ENCODE peak calls at places on chromosomes 4 and X, in seven cellular contexts. U is PC-3, F is suprapubic skin, H is H1, M is neural progenitor cell, K is A673, A is breast epithelium. I is an unnamed sample.

GRCh38 chrX:155679715-155680114 is 67.0 kb upstream of the TMLHE start:
- DNase-seq in H (no peak), K (no peak), A (no peak), F (no peak), U (no peak), M (no peak), I (no peak)

GRCh38 chr4:145179201-145179860 is 1.1 kb downstream of the OTUD4 start:
- DNase-seq in U (peak; percentile 65), A (peak; percentile 57), H (no peak), F (peak; percentile 75), K (peak; percentile 61), M (peak; percentile 66), I (peak; percentile 79)

GRCh38 chr4:77710684-77711083 is 105.1 kb downstream of the CXCL13 start:
- DNase-seq in A (no peak), M (no peak), U (no peak), K (no peak), F (no peak), H (no peak), I (no peak)

GRCh38 chrX:53383376-53384087 is 38.9 kb downstream of the SMC1A start:
- DNase-seq in M (no peak), H (no peak), A (no peak), F (no peak), K (no peak), U (no peak), I (no peak)

GRCh38 chr4:1249148-1249730 is 309 bp upstream of the CTBP1 start:
- DNase-seq in H (no peak), U (peak; percentile 78), M (peak; percentile 97), A (peak; percentile 76), F (peak; percentile 84), K (peak; percentile 95), I (peak; percentile 83)

GRCh38 chrX:12899506-12899905 is 6.9 kb upstream of the TLR8 start:
- DNase-seq in A (no peak), H (no peak), K (no peak), M (no peak), U (no peak), F (no peak), I (no peak)

GRCh38 chrX:47321386-47321785 is 49.0 kb upstream of the ZNF157 start:
- DNase-seq in F (peak; percentile 64), K (no peak), M (peak; percentile 92), U (no peak), H (peak; percentile 78), A (peak; percentile 30), I (no peak)

GRCh38 chrX:1248381-1249061 is 20.1 kb upstream of the CSF2RA start:
- DNase-seq in H (no peak), M (peak; percentile 97), K (peak; percentile 66), F (no peak), A (no peak), U (no peak), I (no peak)

GRCh38 chr4:36997727-36998126 is 246.8 kb upstream of the NWD2 start:
- DNase-seq in M (no peak), U (peak; percentile 44), K (no peak), A (no peak), H (no peak), F (no peak), I (no peak)

GRCh38 chrX:3950373-3950772 is 236.9 kb upstream of the PRKX start:
- DNase-seq in F (no peak), K (no peak), U (no peak), A (no peak), M (no peak), H (no peak), I (no peak)

GRCh38 chr4:74635074-74635473 is 159.2 kb downstream of the BTC start:
- DNase-seq in H (no peak), U (no peak), K (no peak), F (no peak), A (no peak), M (no peak), I (no peak)

GRCh38 chr4:168674077-168674747 is 177.4 kb downstream of the PALLD start:
- DNase-seq in M (no peak), F (no peak), U (no peak), H (no peak), A (no peak), K (no peak), I (no peak)

GRCh38 chrX:18424482-18425198 is 768 bp upstream of the CDKL5 start:
- DNase-seq in K (peak; percentile 51), U (peak; percentile 39), H (no peak), F (no peak), A (no peak), M (peak; percentile 69), I (peak; percentile 68)

GRCh38 chr4:14110407-14110806 is 482.9 kb upstream of the BOD1L1 start:
- DNase-seq in H (no peak), K (no peak), M (no peak), A (no peak), F (no peak), U (peak; percentile 57), I (no peak)

GRCh38 chr4:184824776-184825393 is 883 bp downstream of the ACSL1 start:
- DNase-seq in H (no peak), M (no peak), F (no peak), K (no peak), A (no peak), U (peak; percentile 23), I (peak; percentile 70)

GRCh38 chr4:121462660-121463261 is 81.9 kb upstream of the QRFPR start:
- DNase-seq in A (peak; percentile 29), U (peak; percentile 73), F (no peak), M (peak; percentile 85), H (no peak), K (peak; percentile 88), I (no peak)

GRCh38 chr4:88672987-88673386 is 24.6 kb downstream of the NAP1L5 start:
- DNase-seq in M (peak; percentile 54), K (peak; percentile 46), A (no peak), H (peak; percentile 23), U (peak; percentile 46), F (no peak), I (no peak)

GRCh38 chrX:39677987-39678840 is 419.5 kb downstream of the BCOR start:
- DNase-seq in H (no peak), U (no peak), K (no peak), A (no peak), F (no peak), M (peak; percentile 18), I (no peak)

GRCh38 chrX:39676434-39676833 is 421.3 kb downstream of the BCOR start:
- DNase-seq in K (no peak), M (no peak), U (no peak), F (no peak), H (no peak), A (no peak), I (no peak)

GRCh38 chrX:39678914-39679313 is 418.8 kb downstream of the BCOR start:
- DNase-seq in K (no peak), H (no peak), A (no peak), M (no peak), U (no peak), F (no peak), I (no peak)

GRCh38 chrX:39675619-39676018 is 422.1 kb downstream of the BCOR start:
- DNase-seq in K (no peak), H (no peak), M (no peak), A (no peak), U (no peak), F (no peak), I (no peak)

DNA sequence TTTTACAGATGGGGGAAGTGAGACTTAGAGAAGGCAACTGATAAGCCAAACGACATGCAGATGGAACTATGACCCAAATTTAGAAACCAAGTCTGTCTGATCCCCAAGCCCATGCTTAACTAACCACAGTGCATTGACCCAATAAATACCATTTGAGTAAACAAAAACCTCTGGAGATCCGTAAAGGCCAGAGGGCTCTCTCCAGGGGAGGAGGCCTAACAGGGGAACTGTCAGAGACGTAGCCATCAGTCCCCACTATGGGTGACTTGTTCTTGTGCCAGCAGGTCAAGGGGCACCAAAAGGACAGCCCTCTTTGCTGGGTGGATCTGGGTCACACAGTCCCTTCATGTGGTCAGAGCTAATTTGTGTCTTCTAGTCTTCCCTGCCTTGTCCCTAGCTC is 420.2 kb downstream of the BCOR start:
- DNase-seq in A (no peak), M (no peak), U (no peak), F (no peak), K (no peak), H (no peak), I (no peak)
- TF ChIP-seq CTCF in A (no peak), M (no peak), U (no peak), F (no peak), K (no peak), H (no peak), I (no peak)

GRCh38 chr4:123479944-123480343 is 83.3 kb downstream of the SPRY1 start:
- DNase-seq in H (no peak), K (peak; percentile 13), F (no peak), M (no peak), A (no peak), U (peak; percentile 62), I (no peak)

GRCh38 chr4:123477804-123478209 is 81.2 kb downstream of the SPRY1 start:
- DNase-seq in U (no peak), A (no peak), F (no peak), H (no peak), M (no peak), K (peak; percentile 12), I (no peak)

GRCh38 chr4:123476089-123476488 is 79.5 kb downstream of the SPRY1 start:
- DNase-seq in M (no peak), U (no peak), F (no peak), A (no peak), H (no peak), K (no peak), I (no peak)

GRCh38 chr4:123481034-123481433 is 84.4 kb downstream of the SPRY1 start:
- DNase-seq in U (peak; percentile 72), A (no peak), M (no peak), F (no peak), H (no peak), K (no peak), I (no peak)

DNA sequence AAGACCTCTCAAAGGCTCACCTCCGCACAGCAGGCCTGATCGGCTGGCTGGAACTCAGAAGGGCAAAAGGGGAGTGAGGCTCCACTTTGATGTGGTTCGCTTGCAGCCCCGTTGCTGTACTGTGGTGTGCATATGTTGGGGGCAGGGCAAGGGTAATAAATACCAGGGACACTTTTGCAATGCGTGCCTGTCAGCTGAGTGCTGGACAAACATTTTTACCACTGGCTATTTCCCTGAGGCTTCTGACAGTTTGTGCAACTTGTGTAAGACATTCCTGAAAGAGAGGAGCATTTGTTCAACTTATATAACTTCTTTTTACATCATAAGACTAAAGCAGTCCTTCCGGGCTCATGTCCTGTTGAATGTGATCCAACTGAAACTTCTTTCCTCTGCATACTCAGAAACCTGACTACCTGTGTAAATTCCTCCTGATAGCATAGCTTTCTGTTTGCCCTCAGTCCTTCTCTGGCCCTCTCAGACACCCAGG is 82.3 kb downstream of the SPRY1 start:
- DNase-seq in U (peak; percentile 87), M (no peak), K (no peak), A (peak; percentile 45), H (no peak), F (no peak), I (no peak)
- H3K27ac ChIP-seq in U (peak overlapping the region; percentile 93), M (no peak overlapping the region), K (no peak overlapping the region), A (peak overlapping the region; percentile 69), H (no peak overlapping the region), F (no peak overlapping the region), I (no peak overlapping the region)

GRCh38 chr4:112852586-112852985 is 196.9 kb upstream of the ANK2 start:
- DNase-seq in K (no peak), F (no peak), A (no peak), M (no peak), H (no peak), U (no peak), I (no peak)
- TF ChIP-seq CTCF in K (no peak), F (no peak), A (no peak), M (no peak), H (no peak), U (no peak), I (no peak)

GRCh38 chr4:107519057-107519456 is 201.0 kb downstream of the PAPSS1 start:
- DNase-seq in M (peak; percentile 47), A (no peak), F (no peak), H (no peak), K (peak; percentile 83), U (peak; percentile 43), I (no peak)
- H3K27ac ChIP-seq in M (no peak overlapping the region), A (no peak overlapping the region), F (no peak overlapping the region), H (no peak overlapping the region), K (peak overlapping the region; percentile 46), U (no peak overlapping the region), I (no peak overlapping the region)

I was measured in coronary artery.